ENCODE peak calls at places on chromosomes 13 and 19, in six cellular contexts. I is aorta; N is psoas muscle; M is cardiac muscle cell; K is CD8-positive, alpha-beta T cell; A is OCI-LY7. W is an unnamed sample.

GRCh38 chr13:37443538-37443937 is 155.0 kb downstream of the POSTN start:
- DNase-seq in I (no peak), N (no peak), M (peak; percentile 77), K (no peak), A (no peak), W (no peak)

GRCh38 chr13:101019126-101019525 is 344.5 kb upstream of the TMTC4 start:
- DNase-seq in I (no peak), N (no peak), M (no peak), K (no peak), A (no peak), W (no peak)

GRCh38 chr13:100630564-100630963 is 42.0 kb upstream of the GGACT start:
- DNase-seq in I (no peak), N (no peak), M (no peak), K (no peak), A (no peak), W (no peak)

GRCh38 chr19:33688657-33688992 is 66.9 kb downstream of the CHST8 start:
- DNase-seq in I (peak; percentile 42), N (no peak), M (no peak), K (no peak), A (no peak), W (peak; percentile 9)

GRCh38 chr13:34174671-34175145 is 356.8 kb downstream of the RFC3 start:
- DNase-seq in I (no peak), N (no peak), M (peak; percentile 72), K (no peak), A (no peak), W (no peak)

GRCh38 chr19:58335630-58336029 is 8.8 kb downstream of the ZSCAN22 start:
- DNase-seq in I (peak; percentile 31), N (no peak), M (no peak), K (no peak), A (no peak), W (no peak)

GRCh38 chr13:93755341-93755740 is 528.7 kb downstream of the GPC6 start:
- DNase-seq in I (no peak), N (no peak), M (no peak), K (no peak), A (no peak), W (no peak)

GRCh38 chr19:16359074-16359473 is 34.4 kb downstream of the KLF2 start:
- DNase-seq in I (no peak), N (no peak), M (no peak), K (no peak), A (no peak), W (no peak)

GRCh38 chr19:17103177-17103576 is 27.6 kb downstream of the MYO9B start:
- DNase-seq in I (no peak), N (no peak), M (peak; percentile 59), K (no peak), A (no peak), W (no peak)

GRCh38 chr19:12794196-12794921 is 3.1 kb downstream of the JUNB start:
- DNase-seq in I (no peak), N (no peak), M (peak; percentile 60), K (no peak), A (no peak), W (no peak)

GRCh38 chr19:50361290-50362029 is 4.0 kb downstream of the NAPSA start:
- DNase-seq in I (peak; percentile 6), N (no peak), M (no peak), K (no peak), A (peak; percentile 73), W (no peak)

GRCh38 chr19:1746401-1747284 is 6.7 kb upstream of the ONECUT3 start:
- DNase-seq in I (peak; percentile 66), N (no peak), M (peak; percentile 49), K (no peak), A (no peak), W (no peak)

GRCh38 chr13:106528711-106529414 is 6.6 kb downstream of the EFNB2 start:
- DNase-seq in I (no peak), N (no peak), M (no peak), K (no peak), A (no peak), W (no peak)

GRCh38 chr19:1117654-1118053 is 13.9 kb downstream of the GPX4 start:
- DNase-seq in I (no peak), N (no peak), M (no peak), K (no peak), A (no peak), W (no peak)

GRCh38 chr19:55333870-55334269 is 5.8 kb upstream of the KMT5C start:
- DNase-seq in I (no peak), N (no peak), M (no peak), K (no peak), A (no peak), W (no peak)

GRCh38 chr19:18915639-18916038 is 3.5 kb downstream of the COPE start:
- DNase-seq in I (no peak), N (peak; percentile 71), M (peak; percentile 40), K (no peak), A (peak; percentile 41), W (no peak)

GRCh38 chr13:59230484-59231264 is 933.1 kb downstream of the DIAPH3 start:
- DNase-seq in I (no peak), N (no peak), M (no peak), K (no peak), A (no peak), W (no peak)

GRCh38 chr13:42807236-42807635 is 25.9 kb downstream of the FAM216B start:
- DNase-seq in I (no peak), N (no peak), M (no peak), K (no peak), A (no peak), W (no peak)

GRCh38 chr19:6766357-6767080 is 716 bp downstream of the SH2D3A start:
- DNase-seq in I (no peak), N (no peak), M (no peak), K (no peak), A (peak; percentile 39), W (no peak)

GRCh38 chr13:73708393-73708985 is 425.7 kb downstream of the KLF12 start:
- DNase-seq in I (no peak), N (no peak), M (peak; percentile 84), K (peak; percentile 32), A (peak; percentile 61), W (peak; percentile 23)

GRCh38 chr13:24348797-24349515 is 39.6 kb downstream of the C1QTNF9 start:
- DNase-seq in I (no peak), N (no peak), M (no peak), K (no peak), A (no peak), W (no peak)

GRCh38 chr19:47899335-47899734 is 13.2 kb upstream of the SULT2A1 start:
- DNase-seq in I (no peak), N (no peak), M (no peak), K (no peak), A (no peak), W (no peak)

GRCh38 chr13:105497597-105497996 is 1037.9 kb downstream of the EFNB2 start:
- DNase-seq in I (no peak), N (no peak), M (no peak), K (no peak), A (no peak), W (no peak)

GRCh38 chr19:41886761-41887710 is 4.1 kb downstream of the ARHGEF1 start:
- DNase-seq in I (no peak), N (no peak), M (no peak), K (peak; percentile 72), A (peak; percentile 82), W (no peak)

GRCh38 chr19:33703438-33703750 is 81.6 kb downstream of the CHST8 start:
- DNase-seq in I (peak; percentile 46), N (no peak), M (no peak), K (no peak), A (no peak), W (no peak)

DNA sequence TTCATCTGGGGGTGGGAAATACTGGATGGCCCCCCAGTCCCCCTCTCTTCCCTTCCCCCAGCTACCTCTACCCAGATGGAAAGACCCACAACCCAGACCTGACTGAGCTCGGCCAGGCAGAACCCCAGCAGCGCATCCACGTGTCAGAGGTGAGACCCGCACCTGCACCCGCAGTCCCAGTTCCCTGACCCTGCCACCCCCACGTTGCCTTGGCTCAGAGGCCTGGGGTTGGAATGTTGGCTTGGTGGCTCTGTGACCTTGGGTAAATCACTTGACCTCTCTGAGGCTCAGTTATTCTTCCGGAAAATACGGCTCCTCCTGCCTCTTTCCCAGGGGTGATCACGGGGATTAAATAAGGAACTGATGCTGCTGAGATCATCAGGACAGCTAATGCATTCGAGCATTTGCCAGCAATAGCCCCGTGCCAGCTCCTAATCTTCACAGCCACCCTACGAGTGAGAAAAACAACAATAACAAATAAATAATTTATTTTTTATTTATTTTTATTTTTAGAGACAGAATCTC is 12.3 kb downstream of the CBLC start:
- DNase-seq in I (no peak), N (no peak), M (no peak), K (no peak), A (no peak), W (no peak)
- H3K36me3 ChIP-seq in I (no peaks in the 10 kb centered on the region), N (no peaks in the 10 kb centered on the region), M (no peaks in the 10 kb centered on the region), K (no peaks in the 10 kb centered on the region), A (no peaks in the 10 kb centered on the region), W (no peaks in the 10 kb centered on the region)

GRCh38 chr19:14735915-14736314 is 42.4 kb downstream of the ADGRE2 start:
- DNase-seq in I (no peak), N (no peak), M (no peak), K (no peak), A (no peak), W (no peak)

GRCh38 chr19:14732510-14732909 is 42.7 kb downstream of the ZNF333 start:
- DNase-seq in I (no peak), N (no peak), M (no peak), K (no peak), A (no peak), W (no peak)

GRCh38 chr19:14731200-14731599 is 41.4 kb downstream of the ZNF333 start:
- DNase-seq in I (no peak), N (no peak), M (no peak), K (no peak), A (no peak), W (no peak)

GRCh38 chr19:14728595-14728994 is 38.7 kb downstream of the ZNF333 start:
- DNase-seq in I (no peak), N (no peak), M (no peak), K (no peak), A (no peak), W (no peak)

GRCh38 chr19:14733574-14733973 is 43.7 kb downstream of the ZNF333 start:
- DNase-seq in I (no peak), N (no peak), M (no peak), K (no peak), A (no peak), W (no peak)
- H3K36me3 ChIP-seq in I (peaks cover 1% of the 10 kb centered on the region), N (no peaks in the 10 kb centered on the region), M (no peaks in the 10 kb centered on the region), K (no peaks in the 10 kb centered on the region), A (no peaks in the 10 kb centered on the region), W (no peaks in the 10 kb centered on the region)

GRCh38 chr19:44892932-44893331 is 1.9 kb downstream of the TOMM40 start:
- DNase-seq in I (no peak), N (no peak), M (no peak), K (no peak), A (no peak), W (no peak)
- H3K36me3 ChIP-seq in I (peaks cover 2% of the 10 kb centered on the region), N (peaks cover 7% of the 10 kb centered on the region), M (peaks cover 37% of the 10 kb centered on the region), K (peaks cover 34% of the 10 kb centered on the region), A (peaks cover 64% of the 10 kb centered on the region), W (no peaks in the 10 kb centered on the region)

GRCh38 chr13:112820318-112820717 is 130.5 kb downstream of the ATP11A start:
- DNase-seq in I (peak; percentile 39), N (no peak), M (no peak), K (no peak), A (no peak), W (no peak)

GRCh38 chr13:112818698-112819045 is 128.8 kb downstream of the ATP11A start:
- DNase-seq in I (peak; percentile 49), N (no peak), M (no peak), K (no peak), A (no peak), W (no peak)

GRCh38 chr13:112819816-112820215 is 130.0 kb downstream of the ATP11A start:
- DNase-seq in I (peak; percentile 63), N (no peak), M (no peak), K (no peak), A (no peak), W (no peak)

GRCh38 chr13:112818040-112818697 is 128.3 kb downstream of the ATP11A start:
- DNase-seq in I (peak; percentile 51), N (no peak), M (no peak), K (no peak), A (no peak), W (no peak)

GRCh38 chr13:112819111-112819510 is 129.3 kb downstream of the ATP11A start:
- DNase-seq in I (peak; percentile 49), N (no peak), M (no peak), K (no peak), A (no peak), W (no peak)
- H3K36me3 ChIP-seq in I (peaks cover 4% of the 10 kb centered on the region), N (no peaks in the 10 kb centered on the region), M (peaks cover 46% of the 10 kb centered on the region), K (peaks cover 15% of the 10 kb centered on the region), A (peaks cover 8% of the 10 kb centered on the region), W (no peaks in the 10 kb centered on the region)

W was measured in uterus.